ENCODE peak calls at places on chromosomes 7 and 10, in seven cellular contexts. One of them, this sample, is unnamed. For H3K4me1, the result is how much of the 10 kb centered on the place peaks cover.

GRCh38 chr7:79241288-79242055 is 212.0 kb downstream of the MAGI2 start:
- DNase-seq in upper lobe of left lung: no peak
- DNase-seq in upper lobe of right lung: no peak
- DNase-seq in stomach: no peak
- DNase-seq in A549: no peak
- DNase-seq in PC-9: no peak
- DNase-seq in astrocyte: peak
- DNase-seq in this sample: no peak

GRCh38 chr10:28171468-28172235 is 131.2 kb downstream of the MPP7 start:
- DNase-seq in upper lobe of left lung: no peak
- DNase-seq in upper lobe of right lung: no peak
- DNase-seq in A549: no peak
- DNase-seq in astrocyte: no peak
- DNase-seq in PC-9: no peak
- DNase-seq in stomach: no peak
- DNase-seq in this sample: no peak

GRCh38 chr7:45391618-45392451 is 182.3 kb upstream of the ADCY1 start:
- DNase-seq in upper lobe of right lung: no peak
- DNase-seq in upper lobe of left lung: peak
- DNase-seq in A549: no peak
- DNase-seq in PC-9: no peak
- DNase-seq in stomach: no peak
- DNase-seq in astrocyte: no peak
- DNase-seq in this sample: no peak

GRCh38 chr10:97002670-97003069 is 170.6 kb downstream of the LCOR start:
- DNase-seq in upper lobe of right lung: no peak
- DNase-seq in upper lobe of left lung: peak
- DNase-seq in astrocyte: no peak
- DNase-seq in stomach: no peak
- DNase-seq in PC-9: no peak
- DNase-seq in A549: no peak
- DNase-seq in this sample: no peak

GRCh38 chr7:137933270-137934017 is 68.4 kb downstream of the CREB3L2 start:
- DNase-seq in upper lobe of right lung: no peak
- DNase-seq in A549: no peak
- DNase-seq in stomach: no peak
- DNase-seq in astrocyte: peak
- DNase-seq in PC-9: no peak
- DNase-seq in upper lobe of left lung: no peak
- DNase-seq in this sample: no peak

GRCh38 chr7:132135986-132136385 is 440.3 kb downstream of the PLXNA4 start:
- DNase-seq in upper lobe of left lung: no peak
- DNase-seq in upper lobe of right lung: no peak
- DNase-seq in stomach: no peak
- DNase-seq in PC-9: no peak
- DNase-seq in A549: no peak
- DNase-seq in astrocyte: no peak
- DNase-seq in this sample: no peak

GRCh38 chr7:112579388-112579787 is 98.6 kb downstream of the LSMEM1 start:
- DNase-seq in PC-9: no peak
- DNase-seq in upper lobe of right lung: no peak
- DNase-seq in astrocyte: no peak
- DNase-seq in upper lobe of left lung: no peak
- DNase-seq in A549: no peak
- DNase-seq in stomach: no peak
- DNase-seq in this sample: no peak

GRCh38 chr10:77180104-77180503 is 457.5 kb downstream of the KCNMA1 start:
- DNase-seq in upper lobe of left lung: no peak
- DNase-seq in upper lobe of right lung: no peak
- DNase-seq in A549: no peak
- DNase-seq in PC-9: no peak
- DNase-seq in stomach: no peak
- DNase-seq in astrocyte: no peak
- DNase-seq in this sample: no peak

GRCh38 chr7:143351060-143351459 is 11.5 kb downstream of the FAM131B start:
- DNase-seq in A549: no peak
- DNase-seq in astrocyte: peak
- DNase-seq in upper lobe of right lung: no peak
- DNase-seq in upper lobe of left lung: no peak
- DNase-seq in PC-9: no peak
- DNase-seq in stomach: no peak
- DNase-seq in this sample: no peak

GRCh38 chr7:135159359-135160087 is 11.0 kb downstream of the CYREN start:
- DNase-seq in stomach: no peak
- DNase-seq in A549: no peak
- DNase-seq in astrocyte: no peak
- DNase-seq in upper lobe of left lung: no peak
- DNase-seq in PC-9: no peak
- DNase-seq in upper lobe of right lung: no peak
- DNase-seq in this sample: no peak

GRCh38 chr7:129225206-129225930 is 538 bp downstream of the AHCYL2 start:
- DNase-seq in A549: peak
- DNase-seq in PC-9: peak
- DNase-seq in astrocyte: peak
- DNase-seq in stomach: peak
- DNase-seq in upper lobe of right lung: peak
- DNase-seq in upper lobe of left lung: peak
- DNase-seq in this sample: peak

GRCh38 chr7:29508608-29509007 is 55.0 kb upstream of the PRR15 start:
- DNase-seq in astrocyte: no peak
- DNase-seq in PC-9: no peak
- DNase-seq in stomach: no peak
- DNase-seq in upper lobe of left lung: no peak
- DNase-seq in A549: no peak
- DNase-seq in upper lobe of right lung: no peak
- DNase-seq in this sample: no peak

GRCh38 chr7:35446091-35446490 is 192.2 kb upstream of the TBX20 start:
- DNase-seq in upper lobe of right lung: no peak
- DNase-seq in upper lobe of left lung: no peak
- DNase-seq in PC-9: no peak
- DNase-seq in astrocyte: no peak
- DNase-seq in stomach: no peak
- DNase-seq in A549: no peak
- DNase-seq in this sample: no peak

DNA sequence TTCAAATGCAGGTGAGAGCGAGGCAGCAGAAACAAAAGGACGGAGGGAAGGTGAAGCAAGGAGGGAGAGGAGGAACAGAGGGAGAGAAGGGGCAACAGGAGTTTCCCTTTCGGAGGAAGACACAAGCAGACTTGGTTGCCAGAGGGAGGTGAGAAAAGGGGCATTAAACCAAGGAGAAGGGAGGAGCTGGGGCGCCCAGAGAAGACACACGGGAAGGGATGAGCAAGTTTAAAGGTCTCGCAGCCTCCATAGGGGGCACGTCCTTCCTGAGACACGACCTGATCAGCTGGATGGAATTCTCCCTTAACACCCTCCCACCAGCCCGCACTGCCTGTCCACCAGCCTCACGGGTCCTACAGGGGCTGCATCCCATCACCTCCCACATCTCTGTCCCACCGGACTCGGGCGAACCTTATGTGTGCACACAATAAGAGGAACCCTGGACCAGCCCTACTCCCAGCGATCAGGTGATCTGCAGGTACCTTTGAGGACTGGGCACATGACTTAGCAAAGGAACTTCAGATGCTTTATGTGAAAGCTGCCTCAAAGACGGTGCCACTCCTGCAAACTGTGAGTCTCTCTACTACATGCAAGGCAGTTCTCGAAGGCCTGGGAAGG is 251.2 kb downstream of the TNS3 start:
- DNase-seq in PC-9: no peak
- DNase-seq in upper lobe of right lung: no peak
- DNase-seq in astrocyte: no peak
- DNase-seq in A549: no peak
- DNase-seq in stomach: no peak
- DNase-seq in upper lobe of left lung: no peak
- DNase-seq in this sample: no peak
- H3K4me1 ChIP-seq in PC-9: under half
- H3K4me1 ChIP-seq in upper lobe of right lung: half or more
- H3K4me1 ChIP-seq in astrocyte: under half
- H3K4me1 ChIP-seq in A549: under half
- H3K4me1 ChIP-seq in stomach: under half
- H3K4me1 ChIP-seq in upper lobe of left lung: half or more
- H3K4me1 ChIP-seq in this sample: under half

GRCh38 chr10:29740981-29741545 is 106.3 kb upstream of the SVIL start:
- DNase-seq in upper lobe of right lung: no peak
- DNase-seq in stomach: no peak
- DNase-seq in PC-9: no peak
- DNase-seq in upper lobe of left lung: no peak
- DNase-seq in A549: no peak
- DNase-seq in astrocyte: peak
- DNase-seq in this sample: no peak
- H3K27ac ChIP-seq in upper lobe of right lung: no peak
- H3K27ac ChIP-seq in stomach: no peak
- H3K27ac ChIP-seq in PC-9: no peak
- H3K27ac ChIP-seq in upper lobe of left lung: no peak
- H3K27ac ChIP-seq in A549: no peak
- H3K27ac ChIP-seq in astrocyte: no peak
- H3K27ac ChIP-seq in this sample: no peak

GRCh38 chr10:131569851-131570715 is 258.6 kb upstream of the TCERG1L start:
- DNase-seq in astrocyte: no peak
- DNase-seq in A549: no peak
- DNase-seq in stomach: peak
- DNase-seq in upper lobe of right lung: no peak
- DNase-seq in PC-9: no peak
- DNase-seq in upper lobe of left lung: no peak
- DNase-seq in this sample: no peak
- TF ChIP-seq CTCF in astrocyte: no peak
- TF ChIP-seq CTCF in A549: no peak
- TF ChIP-seq CTCF in stomach: no peak
- TF ChIP-seq CTCF in upper lobe of right lung: no peak
- TF ChIP-seq CTCF in PC-9: no peak
- TF ChIP-seq CTCF in upper lobe of left lung: no peak
- TF ChIP-seq CTCF in this sample: no peak

GRCh38 chr10:61894150-61894549 is 7.3 kb upstream of the ARID5B start:
- DNase-seq in upper lobe of right lung: no peak
- DNase-seq in astrocyte: no peak
- DNase-seq in PC-9: no peak
- DNase-seq in upper lobe of left lung: no peak
- DNase-seq in stomach: no peak
- DNase-seq in A549: no peak
- DNase-seq in this sample: no peak

GRCh38 chr10:61897671-61898434 is 3.6 kb upstream of the ARID5B start:
- DNase-seq in PC-9: no peak
- DNase-seq in upper lobe of left lung: no peak
- DNase-seq in upper lobe of right lung: no peak
- DNase-seq in stomach: peak
- DNase-seq in astrocyte: peak
- DNase-seq in A549: peak
- DNase-seq in this sample: no peak

GRCh38 chr10:61898435-61898778 is 3.1 kb upstream of the ARID5B start:
- DNase-seq in PC-9: no peak
- DNase-seq in A549: no peak
- DNase-seq in upper lobe of left lung: no peak
- DNase-seq in astrocyte: no peak
- DNase-seq in stomach: no peak
- DNase-seq in upper lobe of right lung: no peak
- DNase-seq in this sample: no peak

GRCh38 chr10:61896854-61897661 is 4.4 kb upstream of the ARID5B start:
- DNase-seq in upper lobe of right lung: peak
- DNase-seq in stomach: peak
- DNase-seq in upper lobe of left lung: peak
- DNase-seq in astrocyte: peak
- DNase-seq in A549: peak
- DNase-seq in PC-9: no peak
- DNase-seq in this sample: peak

GRCh38 chr10:61895898-61896605 is 5.4 kb upstream of the ARID5B start:
- DNase-seq in upper lobe of right lung: no peak
- DNase-seq in upper lobe of left lung: no peak
- DNase-seq in A549: no peak
- DNase-seq in PC-9: no peak
- DNase-seq in stomach: no peak
- DNase-seq in astrocyte: no peak
- DNase-seq in this sample: no peak
- H3K4me1 ChIP-seq in upper lobe of right lung: under half
- H3K4me1 ChIP-seq in upper lobe of left lung: under half
- H3K4me1 ChIP-seq in A549: under half
- H3K4me1 ChIP-seq in PC-9: under half
- H3K4me1 ChIP-seq in stomach: under half
- H3K4me1 ChIP-seq in astrocyte: under half
- H3K4me1 ChIP-seq in this sample: under half

GRCh38 chr10:11886851-11887250 is 63.7 kb downstream of the PROSER2 start:
- DNase-seq in upper lobe of right lung: peak
- DNase-seq in A549: peak
- DNase-seq in stomach: no peak
- DNase-seq in upper lobe of left lung: peak
- DNase-seq in PC-9: peak
- DNase-seq in astrocyte: no peak
- DNase-seq in this sample: no peak
- H3K27ac ChIP-seq in upper lobe of right lung: no peak
- H3K27ac ChIP-seq in A549: peak
- H3K27ac ChIP-seq in stomach: no peak
- H3K27ac ChIP-seq in upper lobe of left lung: no peak
- H3K27ac ChIP-seq in PC-9: peak
- H3K27ac ChIP-seq in astrocyte: no peak
- H3K27ac ChIP-seq in this sample: no peak

This sample was measured in pancreas.